ENCODE peak calls at places on chromosomes 4 and X, in ten cellular contexts. W is neural crest cell; O is iris pigment epithelial cell; I is colonic mucosa; C is fibroblast of gingiva; H is activated CD4-positive, alpha-beta memory T cell treated with anti-CD3 and anti-CD28 coated beads, Interleukin-2, amount 10 ng/mL, durations not matched to agents 7 days and 5 days; V is DMS 273 treated with DMSO at 0.1 percent for 48 hours; T is GM12878; P is uterus; M is HEK293T. L is an unnamed sample.

GRCh38 chrX:40893251-40893910 is 158.0 kb upstream of the MED14 start:
- DNase-seq in W (no peak), O (no peak), I (no peak), C (no peak), H (no peak), V (peak; percentile 85), T (no peak), P (no peak), M (no peak), L (no peak)

GRCh38 chr4:138751290-138751689 is 264.3 kb upstream of the NOCT start:
- DNase-seq in W (no peak), O (peak; percentile 42), I (no peak), C (peak; percentile 54), H (no peak), V (no peak), T (no peak), P (no peak), M (no peak), L (no peak)

GRCh38 chrX:75746891-75747639 is 38.0 kb downstream of the MAGEE2 start:
- DNase-seq in W (peak; percentile 22), O (peak; percentile 36), I (peak; percentile 24), C (peak; percentile 1), H (peak; percentile 21), V (no peak), T (no peak), P (no peak), M (peak; percentile 35), L (peak; percentile 49)

GRCh38 chr4:85708468-85708867 is 233.5 kb downstream of the ARHGAP24 start:
- DNase-seq in W (no peak), O (no peak), I (no peak), C (no peak), H (no peak), V (no peak), T (no peak), P (no peak), M (no peak), L (no peak)

GRCh38 chr4:163815776-163816175 is 321.3 kb downstream of the TMA16 start:
- DNase-seq in W (no peak), O (no peak), I (no peak), C (no peak), H (no peak), V (no peak), T (no peak), P (no peak), M (no peak), L (no peak)

GRCh38 chr4:128519163-128519810 is 231.7 kb upstream of the PGRMC2 start:
- DNase-seq in W (no peak), O (peak; percentile 22), I (no peak), C (peak; percentile 45), H (no peak), V (peak; percentile 59), T (no peak), P (peak; percentile 41), M (no peak), L (no peak)

GRCh38 chrX:37867509-37868153 is 20.3 kb upstream of the DYNLT3 start:
- DNase-seq in W (no peak), O (no peak), I (no peak), C (no peak), H (no peak), V (no peak), T (no peak), P (no peak), M (no peak), L (peak; percentile 4)

GRCh38 chrX:103480526-103480925 is 38.8 kb downstream of the RAB40A start:
- DNase-seq in W (no peak), O (no peak), I (no peak), C (no peak), H (no peak), V (no peak), T (no peak), P (no peak), M (no peak), L (no peak)

GRCh38 chr4:60201052-60201673 is 999.0 kb upstream of the ADGRL3 start:
- DNase-seq in W (peak; percentile 74), O (peak; percentile 30), I (peak; percentile 44), C (no peak), H (peak; percentile 28), V (no peak), T (no peak), P (no peak), M (peak; percentile 33), L (peak; percentile 42)

GRCh38 chrX:110146521-110146920 is 143.6 kb downstream of the TMEM164 start:
- DNase-seq in W (peak; percentile 47), O (peak; percentile 43), I (peak; percentile 62), C (peak; percentile 52), H (peak; percentile 22), V (no peak), T (no peak), P (peak; percentile 51), M (peak; percentile 75), L (peak; percentile 39)

GRCh38 chrX:52422884-52423283 is 54.1 kb downstream of the XAGE2 start:
- DNase-seq in W (no peak), O (peak; percentile 84), I (no peak), C (peak; percentile 82), H (no peak), V (no peak), T (no peak), P (no peak), M (no peak), L (no peak)

GRCh38 chr4:137156054-137156453 is 376.2 kb downstream of the PCDH18 start:
- DNase-seq in W (no peak), O (peak; percentile 77), I (no peak), C (peak; percentile 96), H (no peak), V (no peak), T (no peak), P (no peak), M (no peak), L (no peak)

GRCh38 chrX:153706799-153707198 is 17.4 kb downstream of the BCAP31 start:
- DNase-seq in W (no peak), O (no peak), I (no peak), C (no peak), H (no peak), V (no peak), T (no peak), P (no peak), M (no peak), L (no peak)

GRCh38 chrX:69299271-69299670 is 134.0 kb upstream of the PJA1 start:
- DNase-seq in W (no peak), O (no peak), I (no peak), C (no peak), H (no peak), V (no peak), T (no peak), P (no peak), M (no peak), L (no peak)

GRCh38 chrX:9781941-9782340 is 4.3 kb upstream of the SHROOM2 start:
- DNase-seq in W (no peak), O (no peak), I (no peak), C (no peak), H (no peak), V (no peak), T (no peak), P (no peak), M (no peak), L (no peak)

GRCh38 chr4:17447675-17448298 is 64.1 kb downstream of the QDPR start:
- DNase-seq in W (peak; percentile 58), O (peak; percentile 85), I (peak; percentile 57), C (peak; percentile 74), H (peak; percentile 60), V (peak; percentile 3), T (peak; percentile 37), P (peak; percentile 74), M (peak; percentile 63), L (peak; percentile 59)

GRCh38 chrX:100512471-100512870 is 72.3 kb upstream of the TNMD start:
- DNase-seq in W (no peak), O (peak; percentile 7), I (no peak), C (no peak), H (no peak), V (no peak), T (no peak), P (no peak), M (peak; percentile 58), L (no peak)

GRCh38 chr4:183443609-183444148 is 757 bp upstream of the CDKN2AIP start:
- DNase-seq in W (no peak), O (peak; percentile 59), I (no peak), C (no peak), H (no peak), V (peak; percentile 34), T (no peak), P (peak; percentile 34), M (peak; percentile 35), L (peak; percentile 67)

GRCh38 chr4:107736924-107737448 is 17.0 kb upstream of the PAPSS1 start:
- DNase-seq in W (peak; percentile 68), O (peak; percentile 45), I (peak; percentile 29), C (peak; percentile 41), H (peak; percentile 38), V (no peak), T (no peak), P (no peak), M (peak; percentile 69), L (peak; percentile 40)